ENCODE peak calls at places on chromosomes 6 and 20, in six cellular contexts. One of them, this sample, is unnamed.

GRCh38 chr20:48194578-48194977 is 409.3 kb upstream of the SULF2 start:
- DNase-seq in stimulated activated CD4-positive, alpha-beta T cell treated with anti-CD3 and anti-CD28 coated beads, TNF-alpha, amount 100 ng/mL, for 1 hour: no peak
- DNase-seq in head of caudate nucleus: no peak
- DNase-seq in skeletal muscle cell: no peak
- DNase-seq in sciatic nerve: no peak
- DNase-seq in GM19239: no peak
- DNase-seq in this sample: peak

GRCh38 chr6:9646346-9647042 is 768.4 kb downstream of the TFAP2A start:
- DNase-seq in GM19239: no peak
- DNase-seq in sciatic nerve: no peak
- DNase-seq in stimulated activated CD4-positive, alpha-beta T cell treated with anti-CD3 and anti-CD28 coated beads, TNF-alpha, amount 100 ng/mL, for 1 hour: no peak
- DNase-seq in head of caudate nucleus: no peak
- DNase-seq in skeletal muscle cell: no peak
- DNase-seq in this sample: no peak

GRCh38 chr6:46573140-46573539 is 79.5 kb downstream of the CYP39A1 start:
- DNase-seq in GM19239: no peak
- DNase-seq in head of caudate nucleus: no peak
- DNase-seq in sciatic nerve: no peak
- DNase-seq in skeletal muscle cell: no peak
- DNase-seq in stimulated activated CD4-positive, alpha-beta T cell treated with anti-CD3 and anti-CD28 coated beads, TNF-alpha, amount 100 ng/mL, for 1 hour: no peak
- DNase-seq in this sample: no peak

GRCh38 chr6:31180500-31180899 is 10.0 kb upstream of the POU5F1 start:
- DNase-seq in GM19239: no peak
- DNase-seq in sciatic nerve: peak
- DNase-seq in head of caudate nucleus: peak
- DNase-seq in skeletal muscle cell: peak
- DNase-seq in stimulated activated CD4-positive, alpha-beta T cell treated with anti-CD3 and anti-CD28 coated beads, TNF-alpha, amount 100 ng/mL, for 1 hour: no peak
- DNase-seq in this sample: no peak

GRCh38 chr20:58645277-58645968 is 5.7 kb upstream of the STX16 start:
- DNase-seq in head of caudate nucleus: no peak
- DNase-seq in skeletal muscle cell: peak
- DNase-seq in stimulated activated CD4-positive, alpha-beta T cell treated with anti-CD3 and anti-CD28 coated beads, TNF-alpha, amount 100 ng/mL, for 1 hour: no peak
- DNase-seq in GM19239: no peak
- DNase-seq in sciatic nerve: peak
- DNase-seq in this sample: peak

GRCh38 chr20:3510110-3510509 is 39.3 kb downstream of the ATRN start:
- DNase-seq in skeletal muscle cell: no peak
- DNase-seq in GM19239: no peak
- DNase-seq in head of caudate nucleus: no peak
- DNase-seq in sciatic nerve: no peak
- DNase-seq in stimulated activated CD4-positive, alpha-beta T cell treated with anti-CD3 and anti-CD28 coated beads, TNF-alpha, amount 100 ng/mL, for 1 hour: no peak
- DNase-seq in this sample: no peak

GRCh38 chr6:109869398-109870165 is 108.5 kb upstream of the GPR6 start:
- DNase-seq in skeletal muscle cell: no peak
- DNase-seq in stimulated activated CD4-positive, alpha-beta T cell treated with anti-CD3 and anti-CD28 coated beads, TNF-alpha, amount 100 ng/mL, for 1 hour: no peak
- DNase-seq in GM19239: no peak
- DNase-seq in sciatic nerve: peak
- DNase-seq in head of caudate nucleus: peak
- DNase-seq in this sample: no peak

GRCh38 chr6:167762259-167762962 is 64.3 kb upstream of the AFDN start:
- DNase-seq in skeletal muscle cell: no peak
- DNase-seq in sciatic nerve: no peak
- DNase-seq in GM19239: no peak
- DNase-seq in head of caudate nucleus: peak
- DNase-seq in stimulated activated CD4-positive, alpha-beta T cell treated with anti-CD3 and anti-CD28 coated beads, TNF-alpha, amount 100 ng/mL, for 1 hour: no peak
- DNase-seq in this sample: no peak

GRCh38 chr6:81997091-81997926 is 244.8 kb upstream of the TENT5A start:
- DNase-seq in sciatic nerve: no peak
- DNase-seq in stimulated activated CD4-positive, alpha-beta T cell treated with anti-CD3 and anti-CD28 coated beads, TNF-alpha, amount 100 ng/mL, for 1 hour: no peak
- DNase-seq in head of caudate nucleus: no peak
- DNase-seq in skeletal muscle cell: peak
- DNase-seq in GM19239: no peak
- DNase-seq in this sample: peak

GRCh38 chr20:37151529-37151928 is 27.6 kb upstream of the RPN2 start:
- DNase-seq in stimulated activated CD4-positive, alpha-beta T cell treated with anti-CD3 and anti-CD28 coated beads, TNF-alpha, amount 100 ng/mL, for 1 hour: no peak
- DNase-seq in GM19239: no peak
- DNase-seq in skeletal muscle cell: no peak
- DNase-seq in sciatic nerve: no peak
- DNase-seq in head of caudate nucleus: no peak
- DNase-seq in this sample: peak

GRCh38 chr6:164216368-164216767 is 801.9 kb downstream of the QKI start:
- DNase-seq in head of caudate nucleus: no peak
- DNase-seq in sciatic nerve: no peak
- DNase-seq in stimulated activated CD4-positive, alpha-beta T cell treated with anti-CD3 and anti-CD28 coated beads, TNF-alpha, amount 100 ng/mL, for 1 hour: no peak
- DNase-seq in skeletal muscle cell: no peak
- DNase-seq in GM19239: no peak
- DNase-seq in this sample: no peak

GRCh38 chr20:2771631-2772080 is 28.8 kb downstream of the CPXM1 start:
- DNase-seq in skeletal muscle cell: no peak
- DNase-seq in stimulated activated CD4-positive, alpha-beta T cell treated with anti-CD3 and anti-CD28 coated beads, TNF-alpha, amount 100 ng/mL, for 1 hour: no peak
- DNase-seq in GM19239: no peak
- DNase-seq in head of caudate nucleus: no peak
- DNase-seq in sciatic nerve: no peak
- DNase-seq in this sample: no peak

GRCh38 chr6:158502593-158502950 is 57.3 kb upstream of the TMEM181 start:
- DNase-seq in stimulated activated CD4-positive, alpha-beta T cell treated with anti-CD3 and anti-CD28 coated beads, TNF-alpha, amount 100 ng/mL, for 1 hour: no peak
- DNase-seq in skeletal muscle cell: no peak
- DNase-seq in head of caudate nucleus: no peak
- DNase-seq in GM19239: no peak
- DNase-seq in sciatic nerve: no peak
- DNase-seq in this sample: no peak

GRCh38 chr6:129844118-129844891 is 16.8 kb downstream of the TMEM244 start:
- DNase-seq in stimulated activated CD4-positive, alpha-beta T cell treated with anti-CD3 and anti-CD28 coated beads, TNF-alpha, amount 100 ng/mL, for 1 hour: no peak
- DNase-seq in GM19239: no peak
- DNase-seq in head of caudate nucleus: no peak
- DNase-seq in skeletal muscle cell: no peak
- DNase-seq in sciatic nerve: no peak
- DNase-seq in this sample: peak

This sample was measured in kidney tubule cell.